ENCODE peak calls at places on chromosomes 5 and 9, in seven cellular contexts. F is body of pancreas; X is H9; A is uterus; C is CD8-positive, alpha-beta T cell; I is endothelial cell; M is adrenal gland. Q is an unnamed sample.

GRCh38 chr5:90474235-90475107 is at the start of the genes MBLAC2 and POLR3G:
- DNase-seq in F (peak; percentile 95), X (peak; percentile 95), A (peak; percentile 93), C (peak; percentile 95), I (peak; percentile 93), M (peak; percentile 94), Q (peak; percentile 97)

GRCh38 chr5:16812911-16813310 is 123.2 kb downstream of the MYO10 start:
- DNase-seq in F (peak; percentile 82), X (no peak), A (no peak), C (no peak), I (no peak), M (no peak), Q (peak; percentile 63)

GRCh38 chr5:145347026-145347616 is 488.0 kb downstream of the PRELID2 start:
- DNase-seq in F (peak; percentile 30), X (no peak), A (no peak), C (no peak), I (peak; percentile 43), M (no peak), Q (peak; percentile 20)

GRCh38 chr5:127056896-127057295 is 16.4 kb downstream of the C5orf63 start:
- DNase-seq in F (no peak), X (no peak), A (no peak), C (no peak), I (no peak), M (no peak), Q (no peak)

GRCh38 chr5:181198905-181199519 is 6.0 kb downstream of the TRIM7 start:
- DNase-seq in F (no peak), X (no peak), A (no peak), C (no peak), I (no peak), M (no peak), Q (no peak)

GRCh38 chr9:80061940-80062339 is 490.2 kb downstream of the TLE4 start:
- DNase-seq in F (no peak), X (no peak), A (no peak), C (no peak), I (no peak), M (peak; percentile 51), Q (no peak)

GRCh38 chr5:53407373-53407772 is 73.1 kb upstream of the FST start:
- DNase-seq in F (no peak), X (no peak), A (no peak), C (no peak), I (no peak), M (no peak), Q (peak; percentile 31)

GRCh38 chr5:155726267-155726666 is 600.7 kb upstream of the SGCD start:
- DNase-seq in F (no peak), X (peak; percentile 35), A (no peak), C (no peak), I (peak; percentile 54), M (no peak), Q (no peak)

GRCh38 chr9:137319434-137319975 is 17.4 kb upstream of the NRARP start:
- DNase-seq in F (no peak), X (no peak), A (no peak), C (no peak), I (no peak), M (no peak), Q (no peak)

GRCh38 chr5:140114341-140115185 is 654 bp downstream of the PURA start:
- DNase-seq in F (peak; percentile 67), X (peak; percentile 65), A (peak; percentile 47), C (peak; percentile 66), I (peak; percentile 58), M (peak; percentile 78), Q (peak; percentile 48)

GRCh38 chr9:74493512-74493911 is 3.6 kb upstream of the RORB start:
- DNase-seq in F (no peak), X (peak; percentile 52), A (no peak), C (no peak), I (no peak), M (no peak), Q (no peak)

GRCh38 chr5:170173227-170173626 is 59.6 kb upstream of the C5orf58 start:
- DNase-seq in F (no peak), X (no peak), A (no peak), C (no peak), I (no peak), M (no peak), Q (peak; percentile 69)

GRCh38 chr9:114691046-114691955 is 9.3 kb upstream of the TEX48 start:
- DNase-seq in F (no peak), X (no peak), A (no peak), C (peak; percentile 59), I (no peak), M (no peak), Q (peak; percentile 97)

GRCh38 chr9:81266674-81267073 is 422.7 kb downstream of the TLE1 start:
- DNase-seq in F (no peak), X (no peak), A (no peak), C (no peak), I (no peak), M (no peak), Q (peak; percentile 83)

GRCh38 chr9:131473891-131474290 is 28.8 kb upstream of the POMT1 start:
- DNase-seq in F (no peak), X (no peak), A (no peak), C (no peak), I (no peak), M (no peak), Q (no peak)

GRCh38 chr9:6852243-6852963 is 94.6 kb downstream of the KDM4C start:
- DNase-seq in F (no peak), X (no peak), A (no peak), C (no peak), I (no peak), M (peak; percentile 68), Q (no peak)

GRCh38 chr9:105994970-105995369 is 300.6 kb downstream of the TMEM38B start:
- DNase-seq in F (no peak), X (no peak), A (no peak), C (no peak), I (no peak), M (no peak), Q (peak; percentile 65)

GRCh38 chr9:121769939-121770338 is 118.5 kb downstream of the DAB2IP start:
- DNase-seq in F (peak; percentile 9), X (no peak), A (no peak), C (no peak), I (no peak), M (no peak), Q (no peak)

GRCh38 chr9:123406691-123407536 is 50.9 kb downstream of the CRB2 start:
- DNase-seq in F (no peak), X (no peak), A (no peak), C (no peak), I (no peak), M (no peak), Q (no peak)

DNA sequence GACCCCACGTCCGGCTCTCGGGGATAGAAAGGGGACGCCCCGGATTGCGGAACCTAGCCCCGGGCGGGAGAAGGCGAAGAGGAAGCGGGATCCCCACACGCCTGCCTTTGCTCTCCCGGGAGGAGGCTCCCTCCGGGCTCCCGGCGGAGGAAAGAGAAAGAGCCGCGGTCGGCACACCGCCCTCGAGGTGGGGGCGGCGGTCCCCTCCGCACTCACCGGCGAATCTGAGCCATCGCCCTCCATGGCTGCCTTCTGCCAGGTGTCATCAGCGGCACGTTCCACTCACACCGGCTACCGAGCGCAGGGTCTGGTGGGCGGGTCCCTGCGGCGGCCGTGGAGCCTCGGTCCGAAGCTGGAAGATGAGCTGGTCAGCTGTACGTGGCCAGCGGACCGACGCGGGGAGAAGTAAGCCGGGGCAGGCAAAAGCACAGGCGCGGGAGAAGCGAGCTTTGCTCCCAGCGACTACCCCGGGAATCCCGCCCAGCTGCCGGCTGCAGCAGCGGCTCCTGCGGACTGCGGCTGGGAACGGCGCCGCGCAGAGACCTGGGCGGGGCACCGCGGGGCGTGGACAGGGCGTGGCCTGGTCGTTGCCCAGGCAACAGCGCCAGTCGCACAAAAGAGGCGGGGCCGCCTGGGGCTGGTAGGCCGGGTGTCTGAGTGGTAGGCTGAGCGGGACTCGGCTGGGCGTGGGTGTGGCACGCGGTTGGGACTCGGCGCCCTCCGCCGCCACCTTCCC is at the start of gene TRIM36:
- DNase-seq in F (peak; percentile 96), X (peak; percentile 97), A (peak; percentile 78), C (peak; percentile 89), I (peak; percentile 97), M (peak; percentile 93), Q (peak; percentile 94)
- TF ChIP-seq CTCF in F (no peak), X (peak; percentile 22), A (no peak), C (no peak), I (no peak), M (no peak), Q (peak; percentile 70)

GRCh38 chr5:37514946-37515345 is 135.8 kb downstream of the WDR70 start:
- DNase-seq in F (no peak), X (no peak), A (no peak), C (no peak), I (no peak), M (no peak), Q (no peak)

GRCh38 chr5:37517686-37518085 is 138.6 kb downstream of the WDR70 start:
- DNase-seq in F (no peak), X (no peak), A (no peak), C (no peak), I (no peak), M (no peak), Q (no peak)

GRCh38 chr5:37520811-37521210 is 141.7 kb downstream of the WDR70 start:
- DNase-seq in F (no peak), X (no peak), A (no peak), C (no peak), I (no peak), M (no peak), Q (no peak)

GRCh38 chr5:37519807-37520206 is 140.7 kb downstream of the WDR70 start:
- DNase-seq in F (no peak), X (no peak), A (no peak), C (no peak), I (no peak), M (no peak), Q (no peak)

DNA sequence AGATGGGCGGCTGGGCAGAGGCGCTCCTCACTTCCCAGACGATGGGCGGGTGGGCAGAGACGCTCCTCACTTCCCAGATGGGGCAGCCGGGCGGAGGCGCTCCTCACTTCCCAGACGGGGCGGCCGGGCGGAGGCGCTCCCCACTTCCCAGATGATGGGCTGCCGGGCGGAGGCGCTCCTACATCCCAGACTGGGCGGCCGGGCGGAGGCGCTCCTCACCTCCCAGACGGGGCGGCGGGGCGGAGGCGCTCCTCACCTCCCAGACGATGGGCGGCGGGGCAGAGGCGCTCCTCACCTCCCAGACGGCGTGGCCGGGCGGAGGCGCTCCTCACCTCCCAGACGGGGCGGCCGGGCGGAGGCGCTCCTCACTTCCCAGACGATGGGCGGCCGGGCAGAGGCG is 140.2 kb downstream of the WDR70 start:
- DNase-seq in F (no peak), X (no peak), A (no peak), C (no peak), I (no peak), M (no peak), Q (no peak)
- TF ChIP-seq CTCF in F (no peak), X (no peak), A (no peak), C (no peak), I (no peak), M (no peak), Q (no peak)

GRCh38 chr5:36090033-36090432 is 23.4 kb upstream of the UGT3A2 start:
- DNase-seq in F (no peak), X (peak; percentile 86), A (no peak), C (no peak), I (peak; percentile 48), M (no peak), Q (no peak)
- TF ChIP-seq CTCF in F (no peak), X (peak; percentile 69), A (no peak), C (no peak), I (peak; percentile 24), M (no peak), Q (no peak)

DNA sequence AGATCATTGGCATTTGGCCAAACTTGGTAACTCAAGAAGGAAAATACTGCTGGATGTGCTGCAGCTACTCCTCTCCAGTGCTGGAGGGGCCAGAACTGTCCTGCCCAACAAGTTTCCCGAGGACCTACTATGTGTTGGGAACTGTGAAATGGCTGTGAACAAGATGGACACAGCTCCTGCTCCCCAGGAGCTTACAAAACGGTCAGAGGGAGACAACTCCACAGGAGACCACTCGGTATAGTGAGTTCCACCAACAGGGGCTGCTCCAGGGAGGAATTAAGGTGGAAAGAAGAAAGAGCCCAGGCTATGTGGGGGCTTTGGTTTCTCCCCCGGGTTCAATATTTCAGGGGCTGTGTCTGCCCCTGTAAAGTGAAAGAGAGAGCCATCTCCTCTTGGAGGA is 78.8 kb downstream of the GNA14 start:
- DNase-seq in F (no peak), X (no peak), A (no peak), C (no peak), I (no peak), M (no peak), Q (no peak)
- TF ChIP-seq CTCF in F (no peak), X (no peak), A (no peak), C (no peak), I (no peak), M (no peak), Q (no peak)